ENCODE peak calls at places on chromosomes 11 and 22, in four cellular contexts. R, O, T and I are unnamed samples.

GRCh38 chr11:68773521-68774187 is 22.3 kb upstream of the TESMIN start:
- DNase-seq in R (no peak), O (no peak), T (no peak), I (no peak)

GRCh38 chr22:45318558-45319318 is 9.0 kb downstream of the FAM118A start:
- DNase-seq in R (no peak), O (no peak), T (peak), I (no peak)

GRCh38 chr22:43843783-43844530 is 18.4 kb downstream of the SULT4A1 start:
- DNase-seq in R (no peak), O (no peak), T (no peak), I (no peak)

GRCh38 chr11:30171661-30172060 is 59.2 kb upstream of the FSHB start:
- DNase-seq in R (no peak), O (no peak), T (no peak), I (no peak)

GRCh38 chr11:110327508-110327907 is 31.1 kb upstream of the RDX start:
- DNase-seq in R (no peak), O (no peak), T (no peak), I (no peak)

GRCh38 chr11:57311109-57311936 is 13.4 kb downstream of the TNKS1BP1 start:
- DNase-seq in R (peak), O (peak), T (peak), I (peak)

GRCh38 chr11:70060611-70061293 is 17.4 kb upstream of the ANO1 start:
- DNase-seq in R (no peak), O (no peak), T (no peak), I (no peak)

GRCh38 chr11:130631119-130631518 is 182.7 kb downstream of the ADAMTS15 start:
- DNase-seq in R (peak), O (no peak), T (no peak), I (no peak)

GRCh38 chr11:134469627-134470026 is 57.6 kb upstream of the B3GAT1 start:
- DNase-seq in R (no peak), O (no peak), T (no peak), I (no peak)

GRCh38 chr22:28019881-28020861 is 101.1 kb upstream of the PITPNB start:
- DNase-seq in R (peak), O (peak), T (peak), I (peak)

GRCh38 chr22:31628969-31629723 is 32.9 kb downstream of the PISD start:
- DNase-seq in R (no peak), O (peak), T (no peak), I (no peak)

GRCh38 chr11:85595285-85595884 is 31.8 kb downstream of the DLG2 start:
- DNase-seq in R (no peak), O (no peak), T (no peak), I (no peak)

GRCh38 chr11:130871616-130872015 is 44.7 kb downstream of the SNX19 start:
- DNase-seq in R (no peak), O (no peak), T (no peak), I (no peak)

GRCh38 chr11:23097906-23098305 is 237.6 kb upstream of the CCDC179 start:
- DNase-seq in R (no peak), O (no peak), T (no peak), I (no peak)

GRCh38 chr11:81497202-81497804 is 1236.4 kb downstream of the FAM181B start:
- DNase-seq in R (peak), O (no peak), T (no peak), I (no peak)

GRCh38 chr11:67030976-67031375 is 8.0 kb downstream of the SYT12 start:
- DNase-seq in R (no peak), O (no peak), T (no peak), I (no peak)

GRCh38 chr11:118076754-118077281 is at the start of gene TMPRSS4:
- DNase-seq in R (no peak), O (no peak), T (no peak), I (peak)

GRCh38 chr22:19723165-19723989 is at the start of gene GP1BB:
- DNase-seq in R (peak), O (peak), T (peak), I (peak)

GRCh38 chr11:58905141-58905715 is 34.1 kb upstream of the GLYATL1 start:
- DNase-seq in R (no peak), O (peak), T (no peak), I (no peak)

GRCh38 chr11:112185883-112186282 is 10.6 kb downstream of the BCO2 start:
- DNase-seq in R (no peak), O (no peak), T (no peak), I (no peak)

GRCh38 chr11:74208507-74208906 is 37.4 kb downstream of the PPME1 start:
- DNase-seq in R (no peak), O (no peak), T (no peak), I (no peak)